ENCODE peak calls at places on chromosomes 4 and X, in five cellular contexts. J, K, I, T and N are unnamed samples.

GRCh38 chrX:15877380-15877779 is 22.8 kb upstream of the AP1S2 start:
- DNase-seq in T (no peak), I (peak), J (no peak), K (peak), N (no peak)

GRCh38 chr4:10334506-10335028 is 122.7 kb downstream of the ZNF518B start:
- DNase-seq in I (no peak), J (no peak), K (peak), T (no peak), N (no peak)

GRCh38 chr4:165208322-165208652 is 926 bp downstream of the KLHL2 start:
- DNase-seq in T (no peak), J (no peak), I (no peak), K (no peak), N (no peak)

GRCh38 chr4:144589512-144589911 is 56.4 kb upstream of the HHIP start:
- DNase-seq in T (no peak), K (no peak), I (no peak), J (no peak), N (no peak)

GRCh38 chr4:102684605-102685052 is 76.1 kb downstream of the MANBA start:
- DNase-seq in T (no peak), I (peak), J (no peak), K (no peak), N (no peak)

GRCh38 chrX:106611682-106612402 is at the start of gene RADX:
- DNase-seq in I (peak), K (peak), T (peak), J (peak), N (peak)

GRCh38 chrX:153441981-153442380 is 3.9 kb downstream of the TREX2 start:
- DNase-seq in K (no peak), T (no peak), J (no peak), I (no peak), N (no peak)

GRCh38 chr4:10015140-10015753 is 6.0 kb downstream of the SLC2A9 start:
- DNase-seq in J (peak), K (peak), I (peak), T (no peak), N (no peak)

GRCh38 chr4:8081621-8082516 is 76.7 kb downstream of the ABLIM2 start:
- DNase-seq in I (no peak), J (no peak), T (no peak), K (no peak), N (no peak)

GRCh38 chr4:161486454-161486853 is 677.3 kb downstream of the FSTL5 start:
- DNase-seq in I (no peak), K (no peak), T (no peak), J (peak), N (no peak)

GRCh38 chrX:9873952-9874351 is 87.7 kb downstream of the SHROOM2 start:
- DNase-seq in I (no peak), K (no peak), T (peak), J (peak), N (no peak)

GRCh38 chr4:73869130-73870055 is at the start of gene CXCL1:
- DNase-seq in T (no peak), I (no peak), J (no peak), K (peak), N (peak)

GRCh38 chr4:141350122-141350904 is 129.6 kb downstream of the ZNF330 start:
- DNase-seq in T (no peak), J (no peak), I (peak), K (no peak), N (no peak)

GRCh38 chr4:112952301-112952700 is 97.2 kb upstream of the ANK2 start:
- DNase-seq in J (no peak), K (no peak), T (no peak), I (no peak), N (no peak)

GRCh38 chr4:10643600-10644425 is 40.8 kb downstream of the CLNK start:
- DNase-seq in K (no peak), T (no peak), I (no peak), J (no peak), N (no peak)

GRCh38 chrX:49061916-49062315 is 3.1 kb downstream of the CCDC120 start:
- DNase-seq in I (no peak), J (no peak), K (no peak), T (no peak), N (no peak)

GRCh38 chr4:118345813-118346212 is 7.0 kb downstream of the PRSS12 start:
- DNase-seq in J (no peak), K (no peak), I (peak), T (no peak), N (no peak)

GRCh38 chr4:83631066-83631465 is 95.2 kb downstream of the GPAT3 start:
- DNase-seq in K (no peak), I (peak), J (no peak), T (no peak), N (no peak)

GRCh38 chrX:150450519-150451177 is 87.5 kb downstream of the MAMLD1 start:
- DNase-seq in J (no peak), I (no peak), K (no peak), T (no peak), N (no peak)

GRCh38 chr4:138034871-138035270 is 207.3 kb downstream of the SLC7A11 start:
- DNase-seq in J (no peak), K (no peak), T (no peak), I (peak), N (no peak)

GRCh38 chrX:95427389-95427788 is 1257.3 kb upstream of the DIAPH2 start:
- DNase-seq in I (peak), T (no peak), J (no peak), K (no peak), N (no peak)

GRCh38 chr4:1367230-1367935 is 20.4 kb downstream of the UVSSA start:
- DNase-seq in K (no peak), I (no peak), J (no peak), T (no peak), N (peak)

GRCh38 chr4:136319789-136320470 is 1212.4 kb downstream of the PCDH18 start:
- DNase-seq in K (no peak), I (no peak), T (no peak), J (no peak), N (no peak)

GRCh38 chr4:165879581-165879980 is 6.5 kb downstream of the TLL1 start:
- DNase-seq in I (peak), T (no peak), K (no peak), J (no peak), N (no peak)

GRCh38 chr4:23455482-23455881 is 434.4 kb downstream of the PPARGC1A start:
- DNase-seq in J (no peak), K (peak), I (no peak), T (no peak), N (no peak)

GRCh38 chr4:100075056-100075455 is 115.2 kb downstream of the DDIT4L start:
- DNase-seq in J (no peak), I (no peak), K (no peak), T (no peak), N (no peak)

GRCh38 chr4:98394134-98394533 is 132.9 kb downstream of the RAP1GDS1 start:
- DNase-seq in I (peak), K (no peak), J (no peak), T (no peak), N (no peak)

GRCh38 chr4:74117024-74117534 is 18.1 kb upstream of the CXCL2 start:
- DNase-seq in I (peak), J (no peak), T (no peak), K (peak), N (no peak)

GRCh38 chrX:6120329-6120728 is 108.3 kb downstream of the NLGN4X start:
- DNase-seq in K (no peak), T (no peak), I (no peak), J (no peak), N (no peak)

GRCh38 chr4:101348367-101348827 is 1.1 kb upstream of the PPP3CA start:
- DNase-seq in I (no peak), K (peak), T (peak), J (peak), N (no peak)

GRCh38 chr4:53841711-53842110 is 222.7 kb downstream of the CHIC2 start:
- DNase-seq in T (no peak), J (no peak), I (no peak), K (no peak), N (no peak)

GRCh38 chr4:61994036-61994435 is 793.9 kb downstream of the ADGRL3 start:
- DNase-seq in T (no peak), J (no peak), K (no peak), I (peak), N (no peak)

GRCh38 chrX:113977887-113978286 is 606.0 kb upstream of the HTR2C start:
- DNase-seq in T (no peak), I (no peak), K (no peak), J (no peak), N (no peak)

DNA sequence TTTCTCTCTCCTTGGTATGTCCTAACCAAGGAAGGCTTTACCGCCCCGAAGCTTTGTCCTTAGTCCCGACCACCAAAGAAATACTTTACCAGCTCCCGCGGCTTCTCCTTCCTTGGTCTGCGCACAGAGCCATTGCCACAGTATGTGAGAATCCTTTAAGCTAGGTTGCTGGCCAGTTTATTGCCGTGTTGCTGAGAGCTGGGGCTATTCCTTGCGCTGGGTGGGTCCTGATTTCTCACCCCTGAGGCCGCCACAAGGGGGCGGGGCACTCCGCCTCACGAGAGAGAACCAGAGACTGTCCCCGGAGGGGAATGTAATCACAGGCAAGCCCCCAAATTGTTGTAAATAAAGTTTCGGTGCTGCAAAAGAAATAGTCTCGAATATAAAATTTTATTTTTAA is 331.0 kb upstream of the PCDH10 start:
- DNase-seq in I (no peak), K (no peak), T (no peak), J (no peak), N (no peak)
- TF ChIP-seq CTCF in I (no peak), K (no peak), T (no peak), J (no peak), N (peak)

DNA sequence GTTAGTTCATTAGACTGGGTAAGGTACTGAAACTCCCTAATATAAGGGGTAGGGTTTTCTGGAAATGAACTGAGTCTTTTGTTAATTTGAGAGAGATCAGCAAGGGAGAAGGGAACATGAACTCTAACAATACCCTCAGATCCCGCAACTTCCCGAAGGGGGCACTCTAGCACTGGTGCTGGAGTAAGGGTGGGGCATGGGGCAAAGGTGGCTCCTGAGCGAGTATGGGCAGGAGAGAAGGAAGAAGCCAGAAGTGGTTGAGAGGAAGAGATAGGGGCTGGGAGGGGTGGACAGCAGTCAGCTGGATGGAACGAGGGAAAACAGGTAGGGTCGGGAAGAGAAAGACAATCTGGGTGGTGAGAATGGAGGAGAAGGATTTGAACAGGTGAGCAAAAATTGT is 183.2 kb upstream of the MAGEE2 start:
- DNase-seq in I (no peak), T (no peak), K (no peak), J (no peak), N (no peak)
- TF ChIP-seq CTCF in I (no peak), T (no peak), K (no peak), J (no peak), N (no peak)

DNA sequence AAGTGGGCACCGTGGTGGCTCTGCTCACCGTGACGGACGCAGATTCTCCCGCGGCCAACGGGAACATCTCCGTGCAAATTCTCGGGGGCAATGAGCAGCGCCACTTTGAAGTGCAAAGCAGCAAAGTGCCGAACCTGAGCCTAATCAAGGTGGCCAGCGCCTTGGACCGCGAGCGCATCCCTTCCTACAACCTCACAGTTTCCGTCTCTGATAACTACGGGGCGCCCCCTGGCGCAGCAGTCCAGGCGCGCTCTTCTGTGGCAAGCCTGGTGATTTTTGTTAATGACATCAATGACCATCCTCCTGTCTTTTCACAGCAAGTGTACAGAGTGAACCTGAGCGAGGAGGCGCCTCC is 2.7 kb downstream of the FAT4 start:
- DNase-seq in J (no peak), K (peak), T (peak), I (peak), N (peak)
- TF ChIP-seq CTCF in J (no peak), K (peak), T (no peak), I (peak), N (peak)

GRCh38 chrX:135923353-135923752 is 29.8 kb downstream of the SAGE1 start:
- DNase-seq in I (no peak), K (no peak), T (no peak), J (no peak), N (no peak)
- TF ChIP-seq CTCF in I (peak), K (no peak), T (peak), J (no peak), N (no peak)

GRCh38 chrX:123563167-123563566 is 169.7 kb downstream of the THOC2 start:
- DNase-seq in T (no peak), I (no peak), J (no peak), K (no peak), N (no peak)

GRCh38 chrX:123561439-123562215 is 171.2 kb downstream of the THOC2 start:
- DNase-seq in K (no peak), I (no peak), T (no peak), J (no peak), N (no peak)

DNA sequence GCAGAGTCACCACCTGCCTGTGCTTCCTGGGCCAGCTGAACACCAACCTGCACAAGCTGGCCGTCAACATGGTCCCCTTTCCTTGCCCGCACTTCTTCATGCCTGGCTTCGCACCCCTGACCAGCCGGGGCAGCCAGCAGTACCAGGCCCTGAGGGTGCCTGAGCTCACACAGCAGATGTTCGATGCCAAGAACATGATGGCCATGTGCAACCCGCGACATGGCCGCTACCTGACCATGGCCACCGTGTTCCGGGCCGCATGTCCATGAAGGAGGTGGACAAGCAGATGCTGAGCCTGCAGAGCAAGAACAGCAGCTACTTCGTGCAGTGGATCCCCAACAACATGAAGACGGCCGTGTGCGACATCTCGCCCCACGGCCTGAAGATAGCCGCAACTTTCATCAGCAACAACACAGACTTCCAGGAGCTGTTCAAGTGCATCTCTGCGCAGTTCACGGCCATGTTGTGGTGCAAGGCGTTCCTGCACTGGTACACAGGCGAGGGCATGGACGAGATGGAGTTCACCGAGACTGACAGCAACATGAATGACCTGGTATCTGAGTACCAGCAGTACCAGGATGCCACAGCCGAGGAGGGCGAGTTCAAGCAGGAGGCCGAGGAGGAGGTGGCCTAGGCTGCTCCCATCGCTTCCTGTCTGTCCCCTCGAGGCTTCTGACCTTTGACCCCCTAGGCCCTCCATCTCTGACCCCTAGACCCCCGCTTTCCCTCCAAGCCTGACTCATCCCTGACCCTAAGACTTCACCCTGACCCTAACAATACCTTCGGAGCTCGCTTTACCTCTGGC is 170.3 kb downstream of the THOC2 start:
- DNase-seq in J (no peak), T (no peak), I (no peak), K (no peak), N (no peak)
- TF ChIP-seq CTCF in J (no peak), T (no peak), I (no peak), K (no peak), N (no peak)

GRCh38 chr4:33650036-33650435 is 2594.3 kb downstream of the ARAP2 start:
- DNase-seq in J (no peak), T (no peak), I (no peak), K (no peak), N (no peak)

DNA sequence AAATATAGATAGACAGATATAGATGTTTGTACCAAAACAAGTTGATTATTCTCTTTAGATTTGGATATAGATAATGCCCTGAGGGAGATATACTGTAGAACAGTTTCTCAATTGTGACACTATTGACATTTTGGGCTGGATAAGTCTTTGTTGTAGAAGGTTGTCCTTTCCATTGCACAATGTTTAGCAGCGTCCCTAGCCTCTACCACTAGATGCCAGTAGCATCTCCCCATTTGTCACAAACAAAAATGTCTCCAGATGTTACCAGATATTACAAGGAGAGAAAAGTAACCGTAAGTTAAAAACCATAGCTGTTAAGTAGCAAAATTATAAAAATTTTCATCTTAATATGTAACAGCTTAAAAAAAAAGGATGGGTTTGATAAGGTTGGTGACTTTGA is 2595.3 kb downstream of the ARAP2 start:
- DNase-seq in T (no peak), K (no peak), I (peak), J (no peak), N (no peak)
- TF ChIP-seq CTCF in T (no peak), K (peak), I (peak), J (no peak), N (no peak)

GRCh38 chr4:119692001-119692400 is 63.4 kb upstream of the PDE5A start:
- DNase-seq in K (no peak), T (no peak), J (no peak), I (peak), N (no peak)
- TF ChIP-seq CTCF in K (peak), T (no peak), J (no peak), I (peak), N (no peak)